ENCODE peak calls at places on chromosomes 6 and 20, in nine cellular contexts. V, B, N, W, I, T, R, Z and C are unnamed samples.

GRCh38 chr6:17423018-17423417 is 29.6 kb downstream of the CAP2 start:
- DNase-seq in B (no peak), T (no peak), I (no peak), N (no peak), Z (no peak), V (no peak), W (no peak), R (no peak), C (no peak)

GRCh38 chr6:134373282-134373922 is 55.5 kb upstream of the SGK1 start:
- DNase-seq in V (no peak), B (no peak), R (no peak), I (peak; percentile 23), W (no peak), Z (no peak), T (no peak), N (peak; percentile 87), C (no peak)

GRCh38 chr6:20610636-20611200 is 76.5 kb downstream of the CDKAL1 start:
- DNase-seq in Z (no peak), T (no peak), V (no peak), B (no peak), I (no peak), N (peak; percentile 47), W (no peak), R (no peak), C (no peak)

GRCh38 chr6:118963003-118963402 is 28.0 kb upstream of the MCM9 start:
- DNase-seq in B (no peak), Z (no peak), N (peak; percentile 46), I (no peak), W (no peak), V (no peak), R (no peak), T (no peak), C (no peak)

GRCh38 chr6:170227521-170227983 is 63.3 kb downstream of the DLL1 start:
- DNase-seq in Z (peak; percentile 71), V (no peak), B (no peak), N (no peak), R (no peak), I (no peak), T (no peak), W (no peak), C (no peak)

GRCh38 chr6:140436023-140436811 is 1061.8 kb upstream of the CITED2 start:
- DNase-seq in B (no peak), Z (no peak), R (no peak), N (peak; percentile 71), V (no peak), I (no peak), W (no peak), T (no peak), C (no peak)

GRCh38 chr6:167855825-167856425 is 29.2 kb downstream of the AFDN start:
- DNase-seq in Z (no peak), V (no peak), B (no peak), R (no peak), I (no peak), W (no peak), N (peak; percentile 96), T (no peak), C (no peak)

GRCh38 chr6:159061805-159062563 is 17.2 kb upstream of the TAGAP start:
- DNase-seq in I (no peak), N (no peak), Z (no peak), T (no peak), B (no peak), W (no peak), R (no peak), V (no peak), C (no peak)

GRCh38 chr6:44167567-44167966 is 8.9 kb downstream of the CAPN11 start:
- DNase-seq in T (no peak), B (no peak), R (no peak), Z (no peak), V (no peak), I (no peak), W (no peak), N (no peak), C (no peak)

GRCh38 chr20:45489083-45489531 is 19.6 kb downstream of the WFDC2 start:
- DNase-seq in W (no peak), N (peak; percentile 29), V (no peak), T (no peak), I (no peak), R (no peak), Z (no peak), B (no peak), C (no peak)

GRCh38 chr6:99933129-99933528 is 60.9 kb downstream of the MCHR2 start:
- DNase-seq in V (no peak), B (no peak), T (no peak), W (no peak), R (no peak), N (peak; percentile 73), Z (no peak), I (no peak), C (no peak)

GRCh38 chr6:20672038-20672437 is 137.8 kb downstream of the CDKAL1 start:
- DNase-seq in B (no peak), W (no peak), Z (no peak), V (no peak), T (no peak), N (no peak), I (no peak), R (no peak), C (no peak)

GRCh38 chr6:12483712-12484111 is 193.6 kb downstream of the EDN1 start:
- DNase-seq in N (peak; percentile 94), B (no peak), I (no peak), W (peak; percentile 5), R (no peak), T (no peak), Z (no peak), V (no peak), C (no peak)

GRCh38 chr6:152478377-152479010 is 158.7 kb downstream of the SYNE1 start:
- DNase-seq in V (no peak), R (no peak), N (no peak), T (no peak), B (no peak), W (no peak), Z (no peak), I (no peak), C (no peak)

GRCh38 chr6:84779380-84779779 is 15.0 kb upstream of the TBX18 start:
- DNase-seq in R (no peak), N (peak; percentile 32), V (no peak), B (no peak), Z (no peak), W (no peak), I (no peak), T (no peak), C (no peak)

GRCh38 chr6:91704531-91704930 is 1117.7 kb upstream of the MAP3K7 start:
- DNase-seq in T (no peak), W (no peak), N (peak; percentile 0), R (no peak), B (no peak), I (no peak), V (no peak), Z (no peak), C (no peak)

GRCh38 chr6:51090343-51090742 is 271.7 kb downstream of the TFAP2B start:
- DNase-seq in N (no peak), I (no peak), R (no peak), B (no peak), W (no peak), Z (no peak), V (no peak), T (no peak), C (no peak)

GRCh38 chr6:44342489-44342888 is at the start of gene SPATS1:
- DNase-seq in Z (peak; percentile 74), W (peak; percentile 8), N (peak; percentile 46), T (no peak), B (no peak), I (peak; percentile 26), R (peak; percentile 16), V (no peak), C (no peak)

GRCh38 chr6:20866940-20867630 is 332.8 kb downstream of the CDKAL1 start:
- DNase-seq in Z (no peak), R (no peak), B (no peak), N (no peak), W (no peak), I (no peak), V (peak; percentile 77), T (no peak), C (no peak)

GRCh38 chr20:37902504-37903313 is at the start of gene VSTM2L:
- DNase-seq in N (peak; percentile 80), B (no peak), V (no peak), I (no peak), T (no peak), Z (no peak), R (no peak), W (no peak), C (no peak)

GRCh38 chr6:164129218-164129617 is 714.7 kb downstream of the QKI start:
- DNase-seq in W (no peak), V (no peak), R (no peak), T (no peak), N (no peak), Z (no peak), B (no peak), I (no peak), C (no peak)

GRCh38 chr6:13496508-13497180 is 9.2 kb upstream of the GFOD1 start:
- DNase-seq in N (peak; percentile 8), B (no peak), R (no peak), V (no peak), I (no peak), Z (no peak), T (no peak), W (no peak), C (no peak)